ENCODE peak calls at places on chromosome 14, in eight cellular contexts. F is retina, P is GM12865, O is neuronal stem cell, Z is NCI-H748 treated with DMSO at 0.1 percent for 48 hours, R is stomach, J is ELF-1, Q is GM18507. X is an unnamed sample.

GRCh38 chr14:78245238-78245637 is 75.1 kb downstream of the NRXN3 start:
- DNase-seq in R (peak), Z (no peak), O (no peak), J (no peak), F (no peak), P (no peak), Q (no peak), X (no peak)

GRCh38 chr14:106417224-106418049 is 891.1 kb downstream of the TMEM121 start:
- DNase-seq in F (no peak), R (peak), Z (no peak), J (peak), O (no peak), Q (peak), P (peak), X (no peak)

GRCh38 chr14:39291739-39292138 is 58.0 kb downstream of the MIA2 start:
- DNase-seq in Z (no peak), P (no peak), F (no peak), Q (no peak), O (no peak), R (no peak), J (no peak), X (no peak)

GRCh38 chr14:55789442-55789841 is 209.4 kb downstream of the KTN1 start:
- DNase-seq in Z (no peak), J (no peak), F (no peak), P (no peak), R (no peak), Q (no peak), O (no peak), X (no peak)

GRCh38 chr14:32692441-32692840 is 246.2 kb upstream of the NPAS3 start:
- DNase-seq in F (no peak), P (no peak), Z (no peak), Q (no peak), J (no peak), O (no peak), R (no peak), X (no peak)

GRCh38 chr14:56065621-56066295 is 52.5 kb upstream of the PELI2 start:
- DNase-seq in Q (no peak), O (no peak), J (no peak), F (no peak), Z (no peak), R (no peak), P (no peak), X (no peak)

GRCh38 chr14:102983496-102983895 is 61.0 kb downstream of the AMN start:
- DNase-seq in Q (no peak), R (no peak), F (no peak), J (no peak), P (no peak), O (no peak), Z (no peak), X (no peak)

GRCh38 chr14:69643430-69644200 is 32.2 kb downstream of the SUSD6 start:
- DNase-seq in R (peak), P (peak), F (no peak), Z (peak), J (no peak), O (no peak), Q (no peak), X (no peak)

GRCh38 chr14:67514650-67515385 is 18.3 kb upstream of the PLEKHH1 start:
- DNase-seq in J (peak), O (no peak), F (peak), R (peak), Z (no peak), Q (no peak), P (peak), X (no peak)

GRCh38 chr14:31205681-31206535 is 1.7 kb downstream of the HECTD1 start:
- DNase-seq in Z (peak), O (no peak), F (peak), R (no peak), Q (no peak), J (peak), P (peak), X (no peak)

GRCh38 chr14:22837059-22837749 is 819 bp downstream of the MMP14 start:
- DNase-seq in P (no peak), O (no peak), Z (no peak), R (peak), J (peak), F (peak), Q (no peak), X (no peak)

GRCh38 chr14:101819251-101819990 is 57.9 kb downstream of the PPP2R5C start:
- DNase-seq in J (no peak), P (no peak), Z (no peak), F (no peak), R (no peak), Q (no peak), O (no peak), X (no peak)

GRCh38 chr14:101464984-101465794 is 96.1 kb upstream of the DIO3 start:
- DNase-seq in O (no peak), J (no peak), F (no peak), Q (no peak), P (no peak), R (peak), Z (no peak), X (peak)

GRCh38 chr14:33508663-33509062 is 442.2 kb downstream of the EGLN3 start:
- DNase-seq in P (no peak), Z (no peak), J (no peak), O (no peak), R (no peak), F (no peak), Q (no peak), X (no peak)

GRCh38 chr14:75689012-75689411 is 28.0 kb downstream of the TTLL5 start:
- DNase-seq in O (no peak), Q (no peak), F (no peak), Z (no peak), P (no peak), J (no peak), R (no peak), X (no peak)

GRCh38 chr14:102498005-102498677 is 11.4 kb downstream of the ANKRD9 start:
- DNase-seq in J (peak), R (no peak), P (no peak), Q (no peak), O (no peak), Z (no peak), F (no peak), X (no peak)

GRCh38 chr14:73633517-73634332 is 11.1 kb upstream of the DNAL1 start:
- DNase-seq in Q (peak), F (peak), Z (peak), R (peak), J (peak), P (peak), O (peak), X (no peak)

GRCh38 chr14:24395609-24396580 is 2.9 kb upstream of the NYNRIN start:
- DNase-seq in Q (no peak), J (no peak), O (no peak), R (no peak), Z (no peak), F (no peak), P (no peak), X (no peak)

GRCh38 chr14:77059276-77059934 is 30.9 kb upstream of the IRF2BPL start:
- DNase-seq in R (peak), Q (no peak), Z (no peak), O (no peak), P (peak), J (peak), F (no peak), X (no peak)

GRCh38 chr14:89425931-89426330 is 8.9 kb upstream of the FOXN3 start:
- DNase-seq in J (peak), P (peak), F (no peak), Z (no peak), R (no peak), O (no peak), Q (no peak), X (peak)

GRCh38 chr14:99427632-99428315 is 52.9 kb downstream of the SETD3 start:
- DNase-seq in P (no peak), F (no peak), J (peak), R (no peak), O (no peak), Q (no peak), Z (no peak), X (no peak)

GRCh38 chr14:68564826-68565760 is 227.8 kb downstream of the ZFP36L1 start:
- DNase-seq in F (no peak), Z (no peak), R (no peak), J (peak), O (no peak), Q (no peak), P (no peak), X (peak)

GRCh38 chr14:31024577-31025334 is 693 bp upstream of the AP4S1 start:
- DNase-seq in Q (no peak), O (no peak), F (no peak), P (no peak), J (no peak), Z (no peak), R (no peak), X (no peak)

GRCh38 chr14:51654549-51654879 is 2.8 kb downstream of the FRMD6 start:
- DNase-seq in O (no peak), P (no peak), J (no peak), Z (no peak), R (no peak), F (no peak), Q (no peak), X (no peak)

GRCh38 chr14:92464716-92465115 is 48.9 kb upstream of the RIN3 start:
- DNase-seq in P (no peak), R (no peak), O (no peak), F (no peak), J (no peak), Q (no peak), Z (no peak), X (no peak)

GRCh38 chr14:101514136-101514535 is 47.2 kb upstream of the DIO3 start:
- DNase-seq in F (no peak), P (no peak), R (no peak), O (no peak), Q (no peak), Z (no peak), J (no peak), X (no peak)

X was measured in mesenteric fat pad.